ENCODE peak calls at places on chromosome 2, in five cellular contexts. S is CD4-positive, alpha-beta memory T cell; Q is IMR-90; Y is fibroblast of lung; C is bronchial epithelial cell. L is an unnamed sample. For H3K27me3, the result is how much of the 10 kb centered on the place peaks cover.

GRCh38 chr2:160157861-160158813 is 41.9 kb downstream of the ITGB6 start:
- DNase-seq in S (no peak), Y (peak), Q (peak), C (peak), L (peak)

GRCh38 chr2:12718662-12719399 is 2.1 kb downstream of the TRIB2 start:
- DNase-seq in C (no peak), Y (peak), Q (no peak), S (no peak), L (peak)

GRCh38 chr2:219246559-219246958 is 1.3 kb downstream of the STK16 start:
- DNase-seq in C (no peak), Q (no peak), S (no peak), Y (no peak), L (no peak)

GRCh38 chr2:236177604-236177966 is 9.4 kb upstream of the GBX2 start:
- DNase-seq in S (no peak), Y (no peak), C (no peak), Q (peak), L (peak)

GRCh38 chr2:182954789-182955188 is 83.5 kb downstream of the NCKAP1 start:
- DNase-seq in Q (no peak), C (no peak), Y (no peak), S (no peak), L (no peak)

GRCh38 chr2:55112229-55113016 is 62.2 kb upstream of the RTN4 start:
- DNase-seq in C (no peak), S (no peak), Q (peak), Y (peak), L (peak)

GRCh38 chr2:215815960-215816359 is 197.4 kb downstream of the MREG start:
- DNase-seq in Y (no peak), C (no peak), S (no peak), Q (no peak), L (no peak)

GRCh38 chr2:55917713-55918390 is 5.7 kb downstream of the EFEMP1 start:
- DNase-seq in Y (no peak), Q (no peak), C (no peak), S (no peak), L (no peak)

GRCh38 chr2:28648147-28648546 is 103.5 kb upstream of the PPP1CB start:
- DNase-seq in Q (no peak), C (no peak), S (no peak), Y (no peak), L (no peak)

GRCh38 chr2:128439231-128440086 is 120.8 kb upstream of the HS6ST1 start:
- DNase-seq in Y (no peak), C (no peak), S (no peak), Q (no peak), L (no peak)

GRCh38 chr2:220374282-220374681 is 746.9 kb downstream of the SLC4A3 start:
- DNase-seq in S (no peak), Y (no peak), C (no peak), Q (peak), L (no peak)

GRCh38 chr2:128386066-128386465 is 67.4 kb upstream of the HS6ST1 start:
- DNase-seq in C (no peak), Q (no peak), Y (no peak), S (no peak), L (no peak)

GRCh38 chr2:129481306-129482219 is 497.9 kb upstream of the RAB6C start:
- DNase-seq in Y (no peak), Q (no peak), S (no peak), C (no peak), L (no peak)

GRCh38 chr2:129480790-129481189 is 498.7 kb upstream of the RAB6C start:
- DNase-seq in C (no peak), Y (no peak), S (no peak), Q (no peak), L (no peak)

GRCh38 chr2:129484999-129485398 is 494.5 kb upstream of the RAB6C start:
- DNase-seq in Y (no peak), S (no peak), Q (no peak), C (no peak), L (no peak)

GRCh38 chr2:129483366-129483765 is 496.1 kb upstream of the RAB6C start:
- DNase-seq in Q (no peak), S (no peak), C (no peak), Y (no peak), L (no peak)

DNA sequence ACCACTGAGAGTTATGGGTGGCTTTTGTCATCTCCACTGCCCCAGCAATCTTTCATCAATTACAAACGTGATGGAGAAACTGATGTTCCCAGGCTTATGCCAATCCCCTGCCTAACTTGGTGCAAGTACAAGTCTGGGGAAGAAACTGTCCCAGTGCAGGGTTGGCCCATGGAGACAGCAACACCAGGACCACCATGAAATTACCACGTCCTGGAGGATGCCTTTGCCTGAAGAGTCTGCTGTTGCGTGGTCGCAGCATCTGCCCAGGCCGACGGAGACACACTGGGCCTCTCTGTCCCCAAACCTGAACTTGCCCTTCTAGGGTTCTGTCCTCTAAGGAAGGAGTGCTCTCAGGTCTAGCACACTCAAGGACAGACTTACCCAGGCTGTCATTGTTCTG is 496.8 kb upstream of the RAB6C start:
- DNase-seq in S (no peak), Y (no peak), C (no peak), Q (no peak), L (no peak)
- H3K27me3 ChIP-seq in S (under half), Y (under half), C (under half), Q (under half), L (under half)

GRCh38 chr2:86047575-86048382 is 57.9 kb downstream of the POLR1A start:
- DNase-seq in Q (no peak), C (no peak), S (no peak), Y (no peak), L (no peak)
- H3K4me3 ChIP-seq in Q (no peak), C (no peak), S (no peak), Y (no peak), L (no peak)

DNA sequence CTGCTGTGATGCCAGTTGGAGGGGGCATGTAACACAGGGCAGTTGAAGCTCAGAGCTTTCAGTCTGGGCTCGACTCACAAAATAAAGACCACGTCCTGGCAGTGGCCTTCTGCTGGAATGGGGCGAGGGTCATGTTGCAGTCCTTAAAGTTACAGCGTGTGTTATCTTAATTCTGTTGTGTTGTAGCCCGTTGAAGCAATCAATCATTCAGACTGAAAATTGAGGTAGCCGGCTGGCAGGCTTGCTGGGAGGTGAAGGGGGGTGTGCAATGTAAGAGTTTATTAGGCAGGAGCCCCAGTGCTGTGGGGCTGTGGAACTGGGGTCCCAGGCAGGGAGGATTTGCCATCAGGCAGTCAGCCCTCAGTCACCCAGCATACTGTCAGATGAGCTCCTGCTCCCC is 136.9 kb upstream of the EPAS1 start:
- DNase-seq in S (no peak), Y (no peak), Q (no peak), C (no peak), L (no peak)
- H3K27me3 ChIP-seq in S (under half), Y (under half), Q (under half), C (under half), L (under half)

GRCh38 chr2:70095833-70096670 is 8.8 kb downstream of the PCBP1 start:
- DNase-seq in Q (no peak), Y (no peak), C (no peak), S (no peak), L (no peak)
- H3K4me3 ChIP-seq in Q (no peak), Y (no peak), C (no peak), S (no peak), L (no peak)

GRCh38 chr2:46871976-46872381 is 43.6 kb downstream of the MCFD2 start:
- DNase-seq in S (no peak), C (no peak), Y (peak), Q (no peak), L (peak)

GRCh38 chr2:46872876-46873631 is 42.6 kb downstream of the MCFD2 start:
- DNase-seq in C (no peak), Q (peak), S (no peak), Y (no peak), L (no peak)

GRCh38 chr2:46874236-46874929 is 41.2 kb downstream of the MCFD2 start:
- DNase-seq in C (no peak), S (no peak), Y (no peak), Q (peak), L (peak)

GRCh38 chr2:46875226-46875899 is 40.2 kb downstream of the MCFD2 start:
- DNase-seq in Q (peak), C (no peak), S (no peak), Y (no peak), L (peak)

GRCh38 chr2:46873632-46874068 is 42.0 kb downstream of the MCFD2 start:
- DNase-seq in C (peak), Y (peak), Q (peak), S (no peak), L (peak)
- H3K27me3 ChIP-seq in C (under half), Y (under half), Q (under half), S (under half), L (under half)